ENCODE peak calls at places on chromosome 11, in eight cellular contexts. Y, N, T, Q, D, F, H and P are unnamed samples.

GRCh38 chr11:89347071-89347470 is 144.1 kb downstream of the NOX4 start:
- DNase-seq in Y (no peak), N (no peak), T (peak; percentile 5), Q (no peak), D (no peak), F (no peak), H (no peak), P (no peak)

GRCh38 chr11:86251285-86251830 is 6.8 kb downstream of the EED start:
- DNase-seq in Y (no peak), N (no peak), T (no peak), Q (no peak), D (no peak), F (no peak), H (no peak), P (peak; percentile 10)

GRCh38 chr11:71250512-71251158 is 1.7 kb downstream of the SHANK2 start:
- DNase-seq in Y (no peak), N (no peak), T (no peak), Q (no peak), D (no peak), F (no peak), H (no peak), P (no peak)

GRCh38 chr11:69816671-69817070 is 2.5 kb downstream of the FGF3 start:
- DNase-seq in Y (no peak), N (no peak), T (no peak), Q (no peak), D (no peak), F (no peak), H (no peak), P (no peak)

GRCh38 chr11:86288776-86289507 is 13.1 kb upstream of the HIKESHI start:
- DNase-seq in Y (no peak), N (no peak), T (no peak), Q (no peak), D (no peak), F (no peak), H (no peak), P (no peak)

GRCh38 chr11:91081440-91082088 is 858.7 kb upstream of the CHORDC1 start:
- DNase-seq in Y (no peak), N (no peak), T (peak; percentile 89), Q (peak; percentile 70), D (no peak), F (peak; percentile 6), H (peak; percentile 82), P (peak; percentile 25)

GRCh38 chr11:23280088-23280487 is 419.8 kb upstream of the CCDC179 start:
- DNase-seq in Y (no peak), N (no peak), T (no peak), Q (peak; percentile 49), D (no peak), F (no peak), H (no peak), P (peak; percentile 41)

GRCh38 chr11:32316232-32316631 is 119.1 kb downstream of the WT1 start:
- DNase-seq in Y (no peak), N (no peak), T (no peak), Q (no peak), D (no peak), F (no peak), H (no peak), P (no peak)

GRCh38 chr11:88552377-88553029 is 215.0 kb upstream of the CTSC start:
- DNase-seq in Y (peak; percentile 73), N (no peak), T (peak; percentile 74), Q (peak; percentile 75), D (no peak), F (peak; percentile 14), H (peak; percentile 44), P (peak; percentile 53)

GRCh38 chr11:92826136-92826535 is 143.3 kb upstream of the MTNR1B start:
- DNase-seq in Y (no peak), N (no peak), T (peak; percentile 83), Q (peak; percentile 14), D (no peak), F (no peak), H (peak; percentile 87), P (no peak)

GRCh38 chr11:36295926-36296325 is at the start of gene PRR5L:
- DNase-seq in Y (no peak), N (peak; percentile 85), T (no peak), Q (no peak), D (no peak), F (no peak), H (no peak), P (no peak)

GRCh38 chr11:19508166-19508565 is 204.5 kb upstream of the NAV2 start:
- DNase-seq in Y (no peak), N (no peak), T (no peak), Q (peak; percentile 13), D (no peak), F (no peak), H (no peak), P (peak; percentile 11)
- H3K4me3 ChIP-seq in Y (no peak overlapping the region), N (no peak overlapping the region), T (no peak overlapping the region), Q (no peak overlapping the region), D (no peak overlapping the region), F (no peak overlapping the region), H (no peak overlapping the region), P (no peak overlapping the region)

GRCh38 chr11:66328036-66328306 is 8.3 kb downstream of the RIN1 start:
- DNase-seq in Y (no peak), N (no peak), T (peak; percentile 53), Q (no peak), D (no peak), F (no peak), H (peak; percentile 40), P (no peak)

GRCh38 chr11:66329165-66329673 is 7.0 kb downstream of the RIN1 start:
- DNase-seq in Y (no peak), N (no peak), T (no peak), Q (no peak), D (no peak), F (no peak), H (no peak), P (no peak)

GRCh38 chr11:66328307-66329144 is 7.7 kb downstream of the RIN1 start:
- DNase-seq in Y (peak; percentile 86), N (peak; percentile 79), T (peak; percentile 70), Q (peak; percentile 73), D (no peak), F (peak; percentile 83), H (peak; percentile 55), P (peak; percentile 77)

GRCh38 chr11:66326261-66327111 is 9.6 kb upstream of the CD248 start:
- DNase-seq in Y (peak; percentile 94), N (no peak), T (no peak), Q (peak; percentile 21), D (no peak), F (peak; percentile 77), H (no peak), P (peak; percentile 61)

DNA sequence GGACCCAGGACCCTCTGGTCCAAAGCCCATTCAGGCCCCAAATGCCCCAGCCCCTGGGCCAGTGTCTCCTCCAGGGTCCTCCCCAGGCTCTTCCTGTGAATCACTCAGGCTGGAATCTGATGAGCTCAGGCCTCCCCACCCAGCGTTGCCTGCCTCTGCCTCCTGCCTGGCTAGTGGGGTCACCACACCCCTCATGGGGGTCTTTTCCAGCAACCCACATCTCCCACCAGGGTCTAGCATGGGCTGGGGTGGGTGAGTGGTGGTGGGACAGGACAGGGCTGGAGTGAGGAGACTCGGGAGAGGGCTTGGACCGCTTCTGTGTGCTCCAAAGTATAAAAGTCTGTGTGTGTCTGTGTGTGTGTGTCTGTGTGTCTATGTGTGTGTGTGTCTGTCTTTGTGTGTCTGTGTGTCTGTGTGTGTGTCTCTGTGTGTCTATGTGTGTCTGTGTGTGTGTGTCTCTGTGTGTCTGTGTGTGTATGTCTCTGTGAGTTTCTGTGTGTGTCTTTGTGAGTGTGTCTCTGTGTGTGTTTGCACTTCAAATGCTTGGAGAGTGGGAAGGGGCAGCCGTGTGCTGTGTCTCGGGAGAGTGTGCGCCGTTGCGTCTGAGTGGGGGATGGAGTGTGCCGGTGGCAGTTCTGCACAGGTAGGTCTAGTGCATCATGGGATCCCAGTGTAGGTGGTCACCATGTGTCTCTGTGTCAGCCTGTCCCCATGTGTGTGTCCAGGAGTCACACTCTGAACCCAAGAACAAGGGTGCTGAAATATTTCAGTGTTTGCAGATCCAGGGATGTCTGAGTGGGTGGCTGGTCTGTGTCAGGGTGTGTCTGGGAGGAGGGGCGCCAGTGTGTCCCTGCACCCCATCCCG is 8.8 kb downstream of the RIN1 start:
- DNase-seq in Y (no peak), N (no peak), T (peak; percentile 45), Q (peak; percentile 71), D (no peak), F (no peak), H (peak; percentile 38), P (peak; percentile 59)
- TF ChIP-seq CTCF in Y (no peak), N (no peak), T (no peak), Q (peak; percentile 23), D (no peak), F (no peak), H (no peak), P (peak; percentile 16)

GRCh38 chr11:102117472-102118113 is 7.3 kb downstream of the YAP1 start:
- DNase-seq in Y (no peak), N (no peak), T (no peak), Q (no peak), D (no peak), F (no peak), H (peak; percentile 66), P (peak; percentile 46)

GRCh38 chr11:102114032-102114431 is 3.8 kb downstream of the YAP1 start:
- DNase-seq in Y (no peak), N (no peak), T (no peak), Q (no peak), D (no peak), F (no peak), H (no peak), P (no peak)

GRCh38 chr11:102116453-102117205 is 6.4 kb downstream of the YAP1 start:
- DNase-seq in Y (no peak), N (no peak), T (no peak), Q (no peak), D (no peak), F (no peak), H (no peak), P (peak; percentile 47)

GRCh38 chr11:102112654-102112926 is 2.3 kb downstream of the YAP1 start:
- DNase-seq in Y (no peak), N (no peak), T (no peak), Q (no peak), D (no peak), F (no peak), H (no peak), P (no peak)

DNA sequence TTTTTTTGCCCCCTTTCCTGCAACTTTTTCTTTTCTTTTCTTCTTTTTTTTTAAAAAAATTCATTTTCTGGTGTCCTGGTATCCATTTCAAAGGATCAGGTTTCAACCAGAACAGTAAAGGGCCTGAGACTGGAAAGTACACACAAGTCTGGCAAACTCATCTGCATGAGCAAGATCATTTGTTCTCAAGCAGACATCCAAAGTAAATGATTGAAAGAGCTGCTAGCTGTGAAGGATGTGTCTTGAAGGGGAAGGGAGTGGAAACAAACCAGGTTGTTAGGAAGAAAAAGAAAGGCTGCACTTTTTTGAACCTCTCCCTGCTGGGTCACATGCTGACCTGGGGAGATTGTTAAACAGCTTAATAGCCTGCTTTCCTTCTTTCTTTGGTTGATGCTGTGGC is 5.3 kb downstream of the YAP1 start:
- DNase-seq in Y (no peak), N (no peak), T (peak; percentile 25), Q (peak; percentile 93), D (no peak), F (no peak), H (peak; percentile 41), P (peak; percentile 61)
- H3K4me3 ChIP-seq in Y (no peak overlapping the region), N (no peak overlapping the region), T (no peak overlapping the region), Q (no peak overlapping the region), D (no peak overlapping the region), F (no peak overlapping the region), H (no peak overlapping the region), P (no peak overlapping the region)

GRCh38 chr11:78041843-78042455 is 18.9 kb upstream of the KCTD14 start:
- DNase-seq in Y (no peak), N (no peak), T (no peak), Q (no peak), D (no peak), F (no peak), H (no peak), P (no peak)
- TF ChIP-seq CTCF in Y (no peak), N (no peak), T (no peak), Q (no peak), D (no peak), F (no peak), H (no peak), P (no peak)